ENCODE peak calls at places on chromosomes 16 and 17, in five cellular contexts. D is progenitor cell of endocrine pancreas, T is fibroblast of villous mesenchyme, I is AG04450, F is Caco-2. G is an unnamed sample.

GRCh38 chr16:86777098-86777946 is 199.0 kb downstream of the FOXL1 start:
- DNase-seq in D (no peak), T (peak), I (peak), F (no peak), G (no peak)

GRCh38 chr17:64992325-64992802 is 64.2 kb downstream of the GNA13 start:
- DNase-seq in D (no peak), T (peak), I (no peak), F (no peak), G (no peak)

GRCh38 chr17:57988301-57989010 is 402 bp upstream of the VEZF1 start:
- DNase-seq in D (no peak), T (peak), I (no peak), F (peak), G (peak)

GRCh38 chr16:57893559-57894389 is 77.2 kb downstream of the CNGB1 start:
- DNase-seq in D (no peak), T (peak), I (peak), F (peak), G (no peak)

GRCh38 chr16:49112754-49113153 is 168.9 kb downstream of the CBLN1 start:
- DNase-seq in D (no peak), T (no peak), I (no peak), F (no peak), G (no peak)

GRCh38 chr16:17224859-17225258 is 245.9 kb downstream of the XYLT1 start:
- DNase-seq in D (no peak), T (peak), I (peak), F (no peak), G (no peak)

GRCh38 chr17:10372906-10373305 is at the start of gene MYH13:
- DNase-seq in D (no peak), T (no peak), I (no peak), F (no peak), G (no peak)

GRCh38 chr17:27473748-27474609 is 17.7 kb downstream of the KSR1 start:
- DNase-seq in D (no peak), T (peak), I (no peak), F (no peak), G (no peak)

GRCh38 chr17:59331929-59332889 is 754 bp downstream of the YPEL2 start:
- DNase-seq in D (peak), T (peak), I (no peak), F (no peak), G (peak)

GRCh38 chr17:36994438-36994837 is 45.7 kb downstream of the AATF start:
- DNase-seq in D (no peak), T (peak), I (no peak), F (no peak), G (no peak)

GRCh38 chr17:81101614-81102306 is 63.5 kb upstream of the PVALEF start:
- DNase-seq in D (peak), T (peak), I (peak), F (peak), G (peak)

GRCh38 chr17:17416007-17416399 is 60.8 kb upstream of the MED9 start:
- DNase-seq in D (no peak), T (peak), I (no peak), F (peak), G (peak)

GRCh38 chr17:39971076-39971603 is 8.3 kb downstream of the GSDMA start:
- DNase-seq in D (no peak), T (no peak), I (no peak), F (no peak), G (no peak)

GRCh38 chr16:72291531-72291981 is 119.6 kb upstream of the PMFBP1 start:
- DNase-seq in D (no peak), T (peak), I (peak), F (no peak), G (no peak)

GRCh38 chr16:87821346-87822001 is 47.8 kb downstream of the SLC7A5 start:
- DNase-seq in D (no peak), T (no peak), I (no peak), F (no peak), G (no peak)

GRCh38 chr17:2023692-2024571 is 1.2 kb downstream of the RTN4RL1 start:
- DNase-seq in D (peak), T (no peak), I (no peak), F (peak), G (peak)

GRCh38 chr17:43984521-43984920 is 19.9 kb upstream of the NAGS start:
- DNase-seq in D (no peak), T (no peak), I (no peak), F (no peak), G (peak)

GRCh38 chr17:39926588-39927100 is 757 bp downstream of the ORMDL3 start:
- DNase-seq in D (peak), T (peak), I (no peak), F (peak), G (peak)

GRCh38 chr16:55908641-55909040 is 33.5 kb upstream of the CES5A start:
- DNase-seq in D (no peak), T (no peak), I (no peak), F (no peak), G (no peak)

GRCh38 chr17:80068301-80069160 is 32.1 kb downstream of the CCDC40 start:
- DNase-seq in D (no peak), T (peak), I (peak), F (no peak), G (no peak)

GRCh38 chr17:38969281-38969680 is 2.1 kb upstream of the FBXO47 start:
- DNase-seq in D (no peak), T (no peak), I (no peak), F (no peak), G (no peak)

GRCh38 chr17:70426752-70427151 is 257.4 kb downstream of the KCNJ2 start:
- DNase-seq in D (no peak), T (no peak), I (no peak), F (no peak), G (no peak)

GRCh38 chr17:38361700-38362465 is 10.2 kb downstream of the SOCS7 start:
- DNase-seq in D (no peak), T (peak), I (no peak), F (no peak), G (no peak)

GRCh38 chr16:71746442-71747046 is 22.0 kb upstream of the PHLPP2 start:
- DNase-seq in D (no peak), T (peak), I (no peak), F (no peak), G (no peak)

GRCh38 chr16:70660672-70661350 is 14.5 kb downstream of the IL34 start:
- DNase-seq in D (no peak), T (no peak), I (no peak), F (no peak), G (peak)

GRCh38 chr17:31559647-31560501 is 168.4 kb downstream of the RAB11FIP4 start:
- DNase-seq in D (no peak), T (peak), I (no peak), F (no peak), G (peak)

GRCh38 chr17:17029938-17030337 is 12.3 kb upstream of the MPRIP start:
- DNase-seq in D (no peak), T (no peak), I (no peak), F (no peak), G (peak)

GRCh38 chr16:69610356-69610755 is 44.6 kb downstream of the NFAT5 start:
- DNase-seq in D (no peak), T (no peak), I (no peak), F (no peak), G (no peak)

GRCh38 chr17:62644487-62645173 is 17.2 kb downstream of the MRC2 start:
- DNase-seq in D (no peak), T (no peak), I (no peak), F (peak), G (peak)

GRCh38 chr16:88349903-88350900 is 32.6 kb upstream of the ZNF469 start:
- DNase-seq in D (no peak), T (no peak), I (no peak), F (no peak), G (no peak)

GRCh38 chr16:11602321-11602720 is 15.6 kb upstream of the LITAF start:
- DNase-seq in D (no peak), T (no peak), I (no peak), F (no peak), G (no peak)

GRCh38 chr16:64280317-64280716 is 841.5 kb downstream of the CDH11 start:
- DNase-seq in D (no peak), T (no peak), I (no peak), F (peak), G (no peak)

GRCh38 chr16:4176794-4177438 is 60.7 kb upstream of the ADCY9 start:
- DNase-seq in D (no peak), T (peak), I (no peak), F (peak), G (peak)

GRCh38 chr17:82358467-82359350 is at the start of gene TEX19:
- DNase-seq in D (no peak), T (no peak), I (no peak), F (peak), G (peak)

GRCh38 chr17:82356028-82356427 is 3.0 kb upstream of the TEX19 start:
- DNase-seq in D (no peak), T (peak), I (no peak), F (peak), G (peak)

GRCh38 chr17:82354804-82355308 is 4.2 kb upstream of the TEX19 start:
- DNase-seq in D (no peak), T (no peak), I (no peak), F (no peak), G (no peak)

GRCh38 chr17:82357394-82357793 is 1.7 kb upstream of the TEX19 start:
- DNase-seq in D (no peak), T (no peak), I (no peak), F (no peak), G (no peak)

DNA sequence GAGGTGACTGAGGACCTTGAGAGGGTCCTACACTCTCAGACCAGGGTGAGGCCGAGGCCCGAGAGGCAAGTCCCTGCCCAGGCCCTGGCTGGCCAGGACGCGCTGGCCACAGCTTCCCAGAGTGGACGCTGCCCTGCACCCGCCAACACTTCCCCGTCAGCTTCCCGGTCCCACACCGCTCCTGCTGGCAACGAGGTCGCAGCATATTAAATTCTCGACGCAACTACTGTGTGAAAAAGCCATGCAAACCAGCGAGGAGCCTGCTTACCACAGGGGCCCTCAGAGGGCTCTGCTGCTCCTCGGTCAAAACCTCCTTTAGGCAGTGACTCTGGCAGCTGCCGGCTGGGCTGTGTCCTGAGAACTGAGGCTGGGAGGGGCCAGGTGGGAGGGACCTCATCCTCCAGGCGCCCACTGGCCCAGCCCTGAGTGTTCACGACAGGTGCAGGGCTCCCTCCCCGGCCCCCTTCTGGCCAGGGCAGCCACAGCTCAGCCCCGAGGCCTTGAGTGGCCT is 2.1 kb upstream of the TEX19 start:
- DNase-seq in D (no peak), T (no peak), I (no peak), F (peak), G (peak)
- TF ChIP-seq CTCF in D (no peak), T (no peak), I (no peak), F (peak), G (peak)

DNA sequence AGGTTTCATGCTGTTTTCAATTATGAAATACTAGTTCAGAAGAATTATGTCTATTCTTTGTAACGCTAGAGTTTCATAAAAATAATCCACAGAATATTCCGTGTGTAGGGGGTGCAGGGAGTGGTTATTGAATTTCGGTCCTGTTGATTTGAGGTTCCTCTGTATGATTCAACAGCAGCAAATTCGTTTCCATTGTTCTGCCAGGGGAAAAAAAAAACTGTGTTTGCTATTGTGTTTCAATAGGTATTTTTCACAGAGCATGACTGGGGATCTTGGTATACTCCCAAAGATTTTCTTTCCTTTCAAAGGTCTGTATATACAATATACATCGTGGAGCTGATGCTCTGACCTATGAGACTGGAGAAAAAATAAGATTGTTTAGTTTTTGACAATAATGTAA is 15.8 kb downstream of the SHISA9 start:
- DNase-seq in D (no peak), T (no peak), I (no peak), F (no peak), G (no peak)
- TF ChIP-seq CTCF in D (no peak), T (no peak), I (no peak), F (no peak), G (no peak)

GRCh38 chr16:85765273-85765672 is 14.4 kb upstream of the C16orf74 start:
- DNase-seq in D (no peak), T (no peak), I (no peak), F (no peak), G (no peak)

GRCh38 chr16:85765767-85766166 is 14.9 kb upstream of the C16orf74 start:
- DNase-seq in D (no peak), T (no peak), I (no peak), F (no peak), G (no peak)

GRCh38 chr16:85763616-85764015 is 12.7 kb upstream of the C16orf74 start:
- DNase-seq in D (no peak), T (no peak), I (no peak), F (no peak), G (no peak)

GRCh38 chr16:85761866-85762265 is 11.0 kb upstream of the C16orf74 start:
- DNase-seq in D (no peak), T (no peak), I (no peak), F (no peak), G (no peak)

GRCh38 chr16:85762970-85763369 is 12.1 kb upstream of the C16orf74 start:
- DNase-seq in D (no peak), T (no peak), I (no peak), F (no peak), G (no peak)
- TF ChIP-seq CTCF in D (no peak), T (no peak), I (no peak), F (no peak), G (no peak)

GRCh38 chr17:82332669-82333278 is 792 bp downstream of the SECTM1 start:
- DNase-seq in D (no peak), T (peak), I (no peak), F (no peak), G (no peak)
- TF ChIP-seq CTCF in D (no peak), T (no peak), I (no peak), F (no peak), G (peak)